ENCODE peak calls at places on chromosome 17, in ten cellular contexts. O, H, P, W, F, V, G, I, N and B are unnamed samples.

GRCh38 chr17:36668824-36669223 is 67.4 kb downstream of the MRM1 start:
- DNase-seq in O (no peak), H (no peak), P (no peak), W (no peak), F (no peak), V (no peak), G (no peak), I (no peak), N (no peak), B (no peak)

GRCh38 chr17:37841232-37841631 is 83.0 kb upstream of the TBC1D3K start:
- DNase-seq in O (no peak), H (no peak), P (no peak), W (no peak), F (no peak), V (no peak), G (no peak), I (no peak), N (no peak), B (no peak)

GRCh38 chr17:74919440-74920305 is 3.4 kb downstream of the USH1G start:
- DNase-seq in O (no peak), H (peak; percentile 22), P (no peak), W (no peak), F (no peak), V (no peak), G (no peak), I (no peak), N (peak; percentile 80), B (no peak)

GRCh38 chr17:74860229-74860998 is 729 bp upstream of the GRIN2C start:
- DNase-seq in O (peak; percentile 36), H (no peak), P (peak; percentile 33), W (no peak), F (no peak), V (no peak), G (no peak), I (no peak), N (no peak), B (no peak)

GRCh38 chr17:57649731-57650484 is 95.2 kb downstream of the CCDC182 start:
- DNase-seq in O (no peak), H (peak; percentile 49), P (no peak), W (no peak), F (no peak), V (no peak), G (peak; percentile 90), I (no peak), N (peak; percentile 72), B (no peak)

GRCh38 chr17:50372222-50372621 is 762 bp downstream of the MRPL27 start:
- DNase-seq in O (no peak), H (no peak), P (no peak), W (no peak), F (no peak), V (no peak), G (no peak), I (no peak), N (no peak), B (no peak)

GRCh38 chr17:4592240-4593005 is 8.1 kb downstream of the SMTNL2 start:
- DNase-seq in O (no peak), H (no peak), P (no peak), W (no peak), F (no peak), V (no peak), G (no peak), I (no peak), N (no peak), B (no peak)

GRCh38 chr17:29557085-29557697 is 9.6 kb downstream of the ABHD15 start:
- DNase-seq in O (no peak), H (peak; percentile 29), P (no peak), W (no peak), F (no peak), V (no peak), G (no peak), I (no peak), N (no peak), B (no peak)

GRCh38 chr17:63223212-63223911 is 222.7 kb downstream of the CYB561 start:
- DNase-seq in O (no peak), H (no peak), P (no peak), W (no peak), F (no peak), V (no peak), G (no peak), I (no peak), N (no peak), B (no peak)

GRCh38 chr17:17928422-17929386 is 43.5 kb downstream of the TOM1L2 start:
- DNase-seq in O (no peak), H (no peak), P (no peak), W (no peak), F (no peak), V (no peak), G (no peak), I (no peak), N (no peak), B (no peak)

GRCh38 chr17:2025220-2025621 is at the start of gene RTN4RL1:
- DNase-seq in O (peak; percentile 29), H (peak; percentile 76), P (peak; percentile 73), W (no peak), F (peak; percentile 64), V (peak; percentile 73), G (no peak), I (peak; percentile 72), N (peak; percentile 80), B (no peak)

GRCh38 chr17:50328360-50328759 is 17.6 kb upstream of the XYLT2 start:
- DNase-seq in O (no peak), H (no peak), P (no peak), W (no peak), F (no peak), V (no peak), G (no peak), I (no peak), N (no peak), B (no peak)